ENCODE peak calls at places on chromosome 11, in seven cellular contexts. One of them, this sample, is unnamed.

GRCh38 chr11:130675456-130675855 is 227.0 kb downstream of the ADAMTS15 start:
- DNase-seq in psoas muscle: peak
- DNase-seq in AG04450: no peak
- DNase-seq in mammary epithelial cell: no peak
- DNase-seq in choroid plexus epithelial cell: peak
- DNase-seq in CD8-positive, alpha-beta memory T cell: no peak
- DNase-seq in ascending aorta: peak
- DNase-seq in this sample: no peak

GRCh38 chr11:74646215-74646614 is 53.8 kb downstream of the POLD3 start:
- DNase-seq in psoas muscle: no peak
- DNase-seq in AG04450: no peak
- DNase-seq in mammary epithelial cell: no peak
- DNase-seq in choroid plexus epithelial cell: no peak
- DNase-seq in CD8-positive, alpha-beta memory T cell: no peak
- DNase-seq in ascending aorta: no peak
- DNase-seq in this sample: no peak

GRCh38 chr11:63813563-63814382 is 517 bp downstream of the SPINDOC start:
- DNase-seq in psoas muscle: peak
- DNase-seq in AG04450: no peak
- DNase-seq in mammary epithelial cell: peak
- DNase-seq in choroid plexus epithelial cell: peak
- DNase-seq in CD8-positive, alpha-beta memory T cell: peak
- DNase-seq in ascending aorta: no peak
- DNase-seq in this sample: no peak

GRCh38 chr11:74025467-74026166 is 16.7 kb upstream of the UCP3 start:
- DNase-seq in psoas muscle: no peak
- DNase-seq in AG04450: no peak
- DNase-seq in mammary epithelial cell: peak
- DNase-seq in choroid plexus epithelial cell: peak
- DNase-seq in CD8-positive, alpha-beta memory T cell: no peak
- DNase-seq in ascending aorta: no peak
- DNase-seq in this sample: peak

GRCh38 chr11:111660822-111661221 is 58.6 kb downstream of the SIK2 start:
- DNase-seq in psoas muscle: no peak
- DNase-seq in AG04450: no peak
- DNase-seq in mammary epithelial cell: no peak
- DNase-seq in choroid plexus epithelial cell: peak
- DNase-seq in CD8-positive, alpha-beta memory T cell: no peak
- DNase-seq in ascending aorta: no peak
- DNase-seq in this sample: no peak

GRCh38 chr11:130675917-130676316 is 227.5 kb downstream of the ADAMTS15 start:
- DNase-seq in psoas muscle: no peak
- DNase-seq in AG04450: no peak
- DNase-seq in mammary epithelial cell: no peak
- DNase-seq in choroid plexus epithelial cell: no peak
- DNase-seq in CD8-positive, alpha-beta memory T cell: no peak
- DNase-seq in ascending aorta: no peak
- DNase-seq in this sample: no peak

GRCh38 chr11:43916621-43917020 is 25.8 kb upstream of the C11orf96 start:
- DNase-seq in psoas muscle: no peak
- DNase-seq in AG04450: no peak
- DNase-seq in mammary epithelial cell: no peak
- DNase-seq in choroid plexus epithelial cell: no peak
- DNase-seq in CD8-positive, alpha-beta memory T cell: no peak
- DNase-seq in ascending aorta: no peak
- DNase-seq in this sample: no peak

GRCh38 chr11:15101072-15101701 is 13.5 kb upstream of the INSC start:
- DNase-seq in psoas muscle: peak
- DNase-seq in AG04450: peak
- DNase-seq in mammary epithelial cell: peak
- DNase-seq in choroid plexus epithelial cell: peak
- DNase-seq in CD8-positive, alpha-beta memory T cell: no peak
- DNase-seq in ascending aorta: no peak
- DNase-seq in this sample: peak

GRCh38 chr11:103961010-103961409 is 75.4 kb upstream of the DDI1 start:
- DNase-seq in psoas muscle: no peak
- DNase-seq in AG04450: peak
- DNase-seq in mammary epithelial cell: peak
- DNase-seq in choroid plexus epithelial cell: peak
- DNase-seq in CD8-positive, alpha-beta memory T cell: no peak
- DNase-seq in ascending aorta: no peak
- DNase-seq in this sample: peak

GRCh38 chr11:132028380-132029240 is 658.2 kb downstream of the NTM start:
- DNase-seq in psoas muscle: peak
- DNase-seq in AG04450: no peak
- DNase-seq in mammary epithelial cell: no peak
- DNase-seq in choroid plexus epithelial cell: peak
- DNase-seq in CD8-positive, alpha-beta memory T cell: no peak
- DNase-seq in ascending aorta: no peak
- DNase-seq in this sample: peak

GRCh38 chr11:65954771-65955170 is 6.8 kb upstream of the SART1 start:
- DNase-seq in psoas muscle: no peak
- DNase-seq in AG04450: no peak
- DNase-seq in mammary epithelial cell: peak
- DNase-seq in choroid plexus epithelial cell: no peak
- DNase-seq in CD8-positive, alpha-beta memory T cell: no peak
- DNase-seq in ascending aorta: no peak
- DNase-seq in this sample: peak

GRCh38 chr11:99268895-99269294 is 248.1 kb downstream of the CNTN5 start:
- DNase-seq in psoas muscle: no peak
- DNase-seq in AG04450: no peak
- DNase-seq in mammary epithelial cell: no peak
- DNase-seq in choroid plexus epithelial cell: no peak
- DNase-seq in CD8-positive, alpha-beta memory T cell: no peak
- DNase-seq in ascending aorta: no peak
- DNase-seq in this sample: peak

GRCh38 chr11:134248910-134249480 is 4.2 kb downstream of the THYN1 start:
- DNase-seq in psoas muscle: no peak
- DNase-seq in AG04450: no peak
- DNase-seq in mammary epithelial cell: no peak
- DNase-seq in choroid plexus epithelial cell: peak
- DNase-seq in CD8-positive, alpha-beta memory T cell: no peak
- DNase-seq in ascending aorta: no peak
- DNase-seq in this sample: no peak

GRCh38 chr11:119352857-119353260 is 6.4 kb upstream of the MFRP start:
- DNase-seq in psoas muscle: no peak
- DNase-seq in AG04450: no peak
- DNase-seq in mammary epithelial cell: no peak
- DNase-seq in choroid plexus epithelial cell: no peak
- DNase-seq in CD8-positive, alpha-beta memory T cell: no peak
- DNase-seq in ascending aorta: no peak
- DNase-seq in this sample: no peak

GRCh38 chr11:126607776-126608625 is 252.5 kb downstream of the ST3GAL4 start:
- DNase-seq in psoas muscle: no peak
- DNase-seq in AG04450: no peak
- DNase-seq in mammary epithelial cell: no peak
- DNase-seq in choroid plexus epithelial cell: no peak
- DNase-seq in CD8-positive, alpha-beta memory T cell: no peak
- DNase-seq in ascending aorta: no peak
- DNase-seq in this sample: no peak

GRCh38 chr11:17388609-17389204 is at the start of gene KCNJ11:
- DNase-seq in psoas muscle: peak
- DNase-seq in AG04450: no peak
- DNase-seq in mammary epithelial cell: no peak
- DNase-seq in choroid plexus epithelial cell: no peak
- DNase-seq in CD8-positive, alpha-beta memory T cell: no peak
- DNase-seq in ascending aorta: no peak
- DNase-seq in this sample: no peak

GRCh38 chr11:85086511-85087284 is 540.4 kb downstream of the DLG2 start:
- DNase-seq in psoas muscle: no peak
- DNase-seq in AG04450: peak
- DNase-seq in mammary epithelial cell: peak
- DNase-seq in choroid plexus epithelial cell: peak
- DNase-seq in CD8-positive, alpha-beta memory T cell: no peak
- DNase-seq in ascending aorta: no peak
- DNase-seq in this sample: peak

GRCh38 chr11:8702598-8702915 is 20.0 kb downstream of the RPL27A start:
- DNase-seq in psoas muscle: no peak
- DNase-seq in AG04450: no peak
- DNase-seq in mammary epithelial cell: no peak
- DNase-seq in choroid plexus epithelial cell: no peak
- DNase-seq in CD8-positive, alpha-beta memory T cell: no peak
- DNase-seq in ascending aorta: no peak
- DNase-seq in this sample: no peak

GRCh38 chr11:46360878-46361277 is 13.6 kb downstream of the DGKZ start:
- DNase-seq in psoas muscle: no peak
- DNase-seq in AG04450: no peak
- DNase-seq in mammary epithelial cell: no peak
- DNase-seq in choroid plexus epithelial cell: peak
- DNase-seq in CD8-positive, alpha-beta memory T cell: no peak
- DNase-seq in ascending aorta: no peak
- DNase-seq in this sample: no peak
- H3K4me3 ChIP-seq in psoas muscle: peak
- H3K4me3 ChIP-seq in AG04450: peak
- H3K4me3 ChIP-seq in mammary epithelial cell: no peak
- H3K4me3 ChIP-seq in choroid plexus epithelial cell: no peak
- H3K4me3 ChIP-seq in CD8-positive, alpha-beta memory T cell: peak
- H3K4me3 ChIP-seq in ascending aorta: peak
- H3K4me3 ChIP-seq in this sample: no peak

GRCh38 chr11:70622091-70622490 is 223.8 kb downstream of the CTTN start:
- DNase-seq in psoas muscle: no peak
- DNase-seq in AG04450: no peak
- DNase-seq in mammary epithelial cell: no peak
- DNase-seq in choroid plexus epithelial cell: no peak
- DNase-seq in CD8-positive, alpha-beta memory T cell: no peak
- DNase-seq in ascending aorta: no peak
- DNase-seq in this sample: no peak
- H3K4me3 ChIP-seq in psoas muscle: no peak
- H3K4me3 ChIP-seq in AG04450: no peak
- H3K4me3 ChIP-seq in mammary epithelial cell: no peak
- H3K4me3 ChIP-seq in choroid plexus epithelial cell: no peak
- H3K4me3 ChIP-seq in CD8-positive, alpha-beta memory T cell: no peak
- H3K4me3 ChIP-seq in ascending aorta: no peak
- H3K4me3 ChIP-seq in this sample: no peak

DNA sequence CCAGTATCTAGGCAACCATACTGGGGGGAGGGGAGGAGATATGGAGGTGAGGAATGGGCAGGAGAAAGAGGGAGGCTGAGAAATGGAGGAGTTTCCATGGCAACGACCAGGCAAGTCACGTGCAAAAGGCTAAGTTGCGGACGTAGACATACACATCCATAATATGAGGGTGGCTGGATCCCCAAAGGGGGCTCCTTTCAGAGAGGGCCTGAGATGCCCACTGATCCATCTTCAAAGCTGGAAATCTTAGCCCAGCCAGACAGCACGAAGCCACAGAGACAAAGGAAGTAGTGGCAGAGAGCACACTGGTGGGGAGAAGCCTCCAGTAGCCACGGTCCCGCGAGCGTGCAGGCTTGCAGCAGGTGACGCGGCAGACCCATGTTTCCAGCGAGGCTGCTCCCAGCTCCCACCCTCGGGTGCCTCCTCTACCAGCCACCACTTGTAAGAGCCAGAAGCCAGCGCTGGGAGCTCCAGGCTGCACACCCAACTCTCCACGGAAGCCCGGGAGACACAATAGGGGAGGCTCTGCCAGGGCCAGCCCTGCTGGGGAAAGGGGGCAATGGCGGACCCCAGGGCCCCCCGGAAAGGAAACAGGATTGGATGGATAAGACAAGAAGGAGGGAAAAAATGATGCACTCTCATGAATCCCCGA is 935 bp downstream of the FXYD6 start:
- DNase-seq in psoas muscle: no peak
- DNase-seq in AG04450: no peak
- DNase-seq in mammary epithelial cell: no peak
- DNase-seq in choroid plexus epithelial cell: no peak
- DNase-seq in CD8-positive, alpha-beta memory T cell: peak
- DNase-seq in ascending aorta: no peak
- DNase-seq in this sample: no peak
- H3K4me3 ChIP-seq in psoas muscle: peak
- H3K4me3 ChIP-seq in AG04450: peak
- H3K4me3 ChIP-seq in mammary epithelial cell: no peak
- H3K4me3 ChIP-seq in choroid plexus epithelial cell: no peak
- H3K4me3 ChIP-seq in CD8-positive, alpha-beta memory T cell: peak
- H3K4me3 ChIP-seq in ascending aorta: peak
- H3K4me3 ChIP-seq in this sample: no peak

GRCh38 chr11:35723493-35724284 is 61.1 kb downstream of the TRIM44 start:
- DNase-seq in psoas muscle: no peak
- DNase-seq in AG04450: no peak
- DNase-seq in mammary epithelial cell: peak
- DNase-seq in choroid plexus epithelial cell: peak
- DNase-seq in CD8-positive, alpha-beta memory T cell: no peak
- DNase-seq in ascending aorta: no peak
- DNase-seq in this sample: peak

GRCh38 chr11:35717520-35717919 is 54.9 kb downstream of the TRIM44 start:
- DNase-seq in psoas muscle: no peak
- DNase-seq in AG04450: no peak
- DNase-seq in mammary epithelial cell: no peak
- DNase-seq in choroid plexus epithelial cell: no peak
- DNase-seq in CD8-positive, alpha-beta memory T cell: no peak
- DNase-seq in ascending aorta: no peak
- DNase-seq in this sample: no peak

GRCh38 chr11:35725880-35726279 is 63.3 kb downstream of the TRIM44 start:
- DNase-seq in psoas muscle: no peak
- DNase-seq in AG04450: peak
- DNase-seq in mammary epithelial cell: peak
- DNase-seq in choroid plexus epithelial cell: peak
- DNase-seq in CD8-positive, alpha-beta memory T cell: no peak
- DNase-seq in ascending aorta: no peak
- DNase-seq in this sample: peak

GRCh38 chr11:35722641-35723040 is 60.1 kb downstream of the TRIM44 start:
- DNase-seq in psoas muscle: no peak
- DNase-seq in AG04450: no peak
- DNase-seq in mammary epithelial cell: no peak
- DNase-seq in choroid plexus epithelial cell: no peak
- DNase-seq in CD8-positive, alpha-beta memory T cell: no peak
- DNase-seq in ascending aorta: no peak
- DNase-seq in this sample: no peak

GRCh38 chr11:35721576-35722341 is 59.2 kb downstream of the TRIM44 start:
- DNase-seq in psoas muscle: no peak
- DNase-seq in AG04450: no peak
- DNase-seq in mammary epithelial cell: no peak
- DNase-seq in choroid plexus epithelial cell: peak
- DNase-seq in CD8-positive, alpha-beta memory T cell: no peak
- DNase-seq in ascending aorta: no peak
- DNase-seq in this sample: no peak
- H3K4me3 ChIP-seq in psoas muscle: no peak
- H3K4me3 ChIP-seq in AG04450: no peak
- H3K4me3 ChIP-seq in mammary epithelial cell: no peak
- H3K4me3 ChIP-seq in choroid plexus epithelial cell: no peak
- H3K4me3 ChIP-seq in CD8-positive, alpha-beta memory T cell: no peak
- H3K4me3 ChIP-seq in ascending aorta: no peak
- H3K4me3 ChIP-seq in this sample: no peak